ENCODE peak calls at places on chromosomes 2 and 18, in five cellular contexts. X is stomach, Z is WERI-Rb-1, U is pancreas, G is OCI-LY7. Y is an unnamed sample.
A peak's percentile ranks its signal among the peaks of the same experiment; 100 is the strongest.

GRCh38 chr18:76486029-76486428 is 9.0 kb downstream of the ZNF516 start:
- DNase-seq in X (no peak), Z (no peak), U (no peak), G (no peak), Y (no peak)

GRCh38 chr2:14543284-14543683 is 89.2 kb upstream of the LRATD1 start:
- DNase-seq in X (peak; percentile 49), Z (no peak), U (no peak), G (no peak), Y (no peak)

GRCh38 chr18:32707586-32707985 is 65.2 kb downstream of the KLHL14 start:
- DNase-seq in X (peak; percentile 42), Z (no peak), U (no peak), G (no peak), Y (no peak)

GRCh38 chr2:30254692-30255015 is 23.3 kb downstream of the LBH start:
- DNase-seq in X (no peak), Z (no peak), U (no peak), G (no peak), Y (no peak)

GRCh38 chr2:114027437-114027836 is 137.5 kb downstream of the ACTR3 start:
- DNase-seq in X (no peak), Z (peak; percentile 22), U (no peak), G (no peak), Y (no peak)

GRCh38 chr2:128215897-128216645 is 102.6 kb downstream of the HS6ST1 start:
- DNase-seq in X (no peak), Z (no peak), U (no peak), G (no peak), Y (no peak)

GRCh38 chr2:45220227-45220626 is 211.0 kb upstream of the SIX2 start:
- DNase-seq in X (no peak), Z (no peak), U (no peak), G (no peak), Y (peak; percentile 38)

GRCh38 chr2:195575021-195575420 is 82.0 kb upstream of the SLC39A10 start:
- DNase-seq in X (no peak), Z (no peak), U (no peak), G (no peak), Y (no peak)

GRCh38 chr18:379665-380356 is 112.0 kb upstream of the THOC1 start:
- DNase-seq in X (no peak), Z (peak; percentile 67), U (no peak), G (no peak), Y (no peak)

GRCh38 chr2:71609441-71609840 is 156.1 kb downstream of the DYSF start:
- DNase-seq in X (no peak), Z (no peak), U (no peak), G (no peak), Y (no peak)

GRCh38 chr2:2263196-2263829 is 67.8 kb downstream of the MYT1L start:
- DNase-seq in X (no peak), Z (no peak), U (no peak), G (no peak), Y (no peak)

GRCh38 chr2:182048088-182048487 is 62.4 kb downstream of the PPP1R1C start:
- DNase-seq in X (no peak), Z (no peak), U (no peak), G (no peak), Y (no peak)

GRCh38 chr2:27888790-27889189 is 1.4 kb downstream of the RBKS start:
- DNase-seq in X (no peak), Z (no peak), U (no peak), G (no peak), Y (no peak)

GRCh38 chr2:100193334-100193733 is 50.9 kb upstream of the AFF3 start:
- DNase-seq in X (no peak), Z (no peak), U (no peak), G (no peak), Y (no peak)

GRCh38 chr2:178449700-178450573 is 1.0 kb downstream of the PRKRA start:
- DNase-seq in X (no peak), Z (no peak), U (no peak), G (peak; percentile 18), Y (no peak)

GRCh38 chr18:58256316-58257080 is 212.5 kb downstream of the NEDD4L start:
- DNase-seq in X (no peak), Z (no peak), U (peak; percentile 62), G (no peak), Y (no peak)

GRCh38 chr2:15364561-15364960 is 196.6 kb downstream of the NBAS start:
- DNase-seq in X (no peak), Z (no peak), U (no peak), G (no peak), Y (no peak)

GRCh38 chr2:3344897-3345296 is 32.7 kb downstream of the EIPR1 start:
- DNase-seq in X (no peak), Z (no peak), U (no peak), G (no peak), Y (no peak)

GRCh38 chr2:152513029-152513428 is 178.1 kb downstream of the FMNL2 start:
- DNase-seq in X (no peak), Z (no peak), U (no peak), G (no peak), Y (no peak)
- H3K4me3 ChIP-seq in X (no peak overlapping the region), Z (no peak overlapping the region), U (no peak overlapping the region), G (no peak overlapping the region), Y (no peak overlapping the region)

GRCh38 chr2:197498627-197498936 is 1.1 kb downstream of the HSPD1 start:
- DNase-seq in X (no peak), Z (no peak), U (no peak), G (no peak), Y (no peak)

GRCh38 chr2:197497301-197497700 is 2.3 kb downstream of the HSPD1 start:
- DNase-seq in X (no peak), Z (no peak), U (no peak), G (no peak), Y (no peak)

GRCh38 chr2:197498937-197499593 is 575 bp downstream of the HSPD1 start:
- DNase-seq in X (peak; percentile 75), Z (peak; percentile 47), U (peak; percentile 86), G (peak; percentile 84), Y (peak; percentile 83)

GRCh38 chr2:197495433-197496134 is 4.1 kb downstream of the HSPD1 start:
- DNase-seq in X (no peak), Z (no peak), U (no peak), G (no peak), Y (no peak)

GRCh38 chr2:197496695-197497094 is 2.9 kb downstream of the HSPD1 start:
- DNase-seq in X (no peak), Z (no peak), U (no peak), G (no peak), Y (no peak)
- H3K36me3 ChIP-seq in X (peaks cover 51% of the 10 kb centered on the region), Z (peaks cover 89% of the 10 kb centered on the region), U (peaks cover 10% of the 10 kb centered on the region), G (peaks cover 90% of the 10 kb centered on the region), Y (peaks cover 74% of the 10 kb centered on the region)

GRCh38 chr2:46335404-46335965 is 38.3 kb downstream of the EPAS1 start:
- DNase-seq in X (no peak), Z (no peak), U (no peak), G (no peak), Y (peak; percentile 34)
- H3K4me3 ChIP-seq in X (peak overlapping the region; percentile 5), Z (no peak overlapping the region), U (no peak overlapping the region), G (no peak overlapping the region), Y (peak overlapping the region; percentile 54)

GRCh38 chr18:62569081-62569480 is 46.3 kb downstream of the ZCCHC2 start:
- DNase-seq in X (no peak), Z (no peak), U (no peak), G (no peak), Y (no peak)
- H3K36me3 ChIP-seq in X (peaks cover 3% of the 10 kb centered on the region), Z (peaks cover 35% of the 10 kb centered on the region), U (no peaks in the 10 kb centered on the region), G (peaks cover 55% of the 10 kb centered on the region), Y (peaks cover 100% of the 10 kb centered on the region)

GRCh38 chr2:237421542-237422047 is 7.6 kb upstream of the COL6A3 start:
- DNase-seq in X (peak; percentile 81), Z (peak; percentile 53), U (peak; percentile 81), G (peak; percentile 50), Y (peak; percentile 84)
- H3K4me3 ChIP-seq in X (peak overlapping the region; percentile 11), Z (no peak overlapping the region), U (no peak overlapping the region), G (no peak overlapping the region), Y (peak overlapping the region; percentile 40)

GRCh38 chr2:150778828-150779227 is 291.4 kb upstream of the RND3 start:
- DNase-seq in X (no peak), Z (no peak), U (no peak), G (no peak), Y (no peak)
- H3K36me3 ChIP-seq in X (no peaks in the 10 kb centered on the region), Z (no peaks in the 10 kb centered on the region), U (no peaks in the 10 kb centered on the region), G (no peaks in the 10 kb centered on the region), Y (no peaks in the 10 kb centered on the region)

GRCh38 chr18:26655614-26656400 is 107.5 kb upstream of the KCTD1 start:
- DNase-seq in X (peak; percentile 70), Z (peak; percentile 68), U (peak; percentile 79), G (no peak), Y (peak; percentile 61)

GRCh38 chr18:26656401-26656943 is 108.1 kb upstream of the KCTD1 start:
- DNase-seq in X (no peak), Z (no peak), U (peak; percentile 48), G (no peak), Y (no peak)

GRCh38 chr18:26656944-26657536 is 108.7 kb upstream of the KCTD1 start:
- DNase-seq in X (peak; percentile 85), Z (peak; percentile 57), U (peak; percentile 91), G (no peak), Y (peak; percentile 75)

GRCh38 chr18:26654173-26655009 is 106.0 kb upstream of the KCTD1 start:
- DNase-seq in X (no peak), Z (no peak), U (no peak), G (no peak), Y (no peak)

DNA sequence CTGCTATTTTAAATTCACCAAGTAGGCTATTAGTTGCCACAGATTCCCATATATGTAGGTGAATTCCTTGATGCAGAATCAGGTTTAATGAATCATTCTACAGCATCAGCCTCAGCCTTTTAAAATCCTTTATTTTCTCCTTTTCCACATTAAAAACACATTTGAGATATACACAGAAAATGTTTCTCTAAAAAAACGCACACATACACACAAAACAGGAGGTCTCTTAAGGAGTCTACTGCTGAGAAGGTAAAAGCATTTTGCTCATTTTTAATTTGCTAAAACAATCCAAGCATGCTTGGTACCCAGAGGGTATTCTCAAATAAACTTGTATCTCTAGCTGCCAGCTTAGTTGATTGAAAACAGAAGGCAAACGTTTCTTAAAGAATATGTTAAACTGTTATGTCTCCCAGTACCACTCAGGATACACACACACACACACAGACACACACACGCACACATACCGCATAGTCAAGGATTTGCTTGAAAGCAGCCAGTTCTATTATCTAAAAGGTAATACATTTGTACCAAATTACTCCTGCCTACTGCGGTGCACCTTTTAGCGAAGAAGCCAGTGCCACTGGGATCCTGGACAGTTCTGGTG is 106.8 kb upstream of the KCTD1 start:
- DNase-seq in X (no peak), Z (no peak), U (no peak), G (no peak), Y (no peak)
- H3K4me3 ChIP-seq in X (peak overlapping the region; percentile 76), Z (no peak overlapping the region), U (peak overlapping the region; percentile 67), G (no peak overlapping the region), Y (peak overlapping the region; percentile 76)

GRCh38 chr2:233821196-233821595 is 33.1 kb downstream of the HJURP start:
- DNase-seq in X (no peak), Z (no peak), U (peak; percentile 8), G (no peak), Y (no peak)
- H3K36me3 ChIP-seq in X (no peaks in the 10 kb centered on the region), Z (no peaks in the 10 kb centered on the region), U (no peaks in the 10 kb centered on the region), G (no peaks in the 10 kb centered on the region), Y (no peaks in the 10 kb centered on the region)

Y was measured in psoas muscle.